ENCODE peak calls at places on chromosomes 3 and 15, in nine cellular contexts. E, A, M, V, L, S, R, G and I are unnamed samples.

GRCh38 chr3:41323860-41324259 is 124.6 kb downstream of the CTNNB1 start:
- DNase-seq in M (no peak), E (no peak), R (no peak), G (no peak), V (no peak), L (no peak), A (no peak), S (no peak), I (no peak)

GRCh38 chr15:27234593-27234992 is 263.6 kb downstream of the GABRG3 start:
- DNase-seq in V (no peak), G (no peak), A (no peak), L (no peak), S (no peak), R (no peak), E (no peak), M (no peak), I (no peak)

GRCh38 chr15:76058714-76059319 is 968 bp upstream of the TMEM266 start:
- DNase-seq in G (no peak), E (peak), A (peak), V (peak), M (no peak), R (no peak), L (peak), S (no peak), I (no peak)

GRCh38 chr3:32109256-32109655 is 2.8 kb downstream of the GPD1L start:
- DNase-seq in E (no peak), M (no peak), V (peak), G (no peak), A (peak), L (peak), R (no peak), S (no peak), I (peak)

GRCh38 chr3:132283440-132283839 is 33.8 kb upstream of the ACP3 start:
- DNase-seq in V (peak), G (peak), E (no peak), M (no peak), L (peak), A (no peak), S (no peak), R (no peak), I (peak)

GRCh38 chr15:28895566-28895965 is 9.8 kb downstream of the APBA2 start:
- DNase-seq in L (no peak), V (no peak), M (no peak), R (no peak), E (no peak), G (no peak), S (no peak), A (no peak), I (no peak)

GRCh38 chr15:52406601-52407000 is 111.0 kb upstream of the MYO5C start:
- DNase-seq in E (no peak), M (no peak), S (no peak), L (no peak), V (no peak), R (no peak), A (no peak), G (no peak), I (no peak)

GRCh38 chr3:160801386-160802118 is 45.5 kb downstream of the PPM1L start:
- DNase-seq in L (no peak), R (peak), A (no peak), V (no peak), M (no peak), G (peak), S (no peak), E (no peak), I (no peak)

GRCh38 chr15:92018535-92019239 is 165.2 kb downstream of the SLCO3A1 start:
- DNase-seq in E (no peak), M (no peak), S (no peak), R (no peak), L (no peak), V (no peak), G (no peak), A (no peak), I (no peak)

GRCh38 chr15:69794643-69795461 is 302.9 kb downstream of the TLE3 start:
- DNase-seq in V (no peak), A (peak), S (no peak), E (no peak), M (no peak), L (peak), G (peak), R (no peak), I (no peak)